ENCODE peak calls at places on chromosomes 11 and 22, in eight cellular contexts. U is fibroblast of lung; P is AG04450; G is effector memory CD4-positive, alpha-beta T cell; X is kidney; D is CD8-positive, alpha-beta T cell; V is H1; I is H9. N is an unnamed sample.

GRCh38 chr22:34045311-34045710 is 125.0 kb upstream of the LARGE1 start:
- DNase-seq in U (no peak), P (no peak), G (no peak), X (no peak), D (no peak), V (no peak), I (no peak), N (no peak)

GRCh38 chr11:110092577-110093406 is at the start of gene ZC3H12C:
- DNase-seq in U (peak; percentile 93), P (peak; percentile 72), G (no peak), X (peak; percentile 93), D (no peak), V (peak; percentile 72), I (peak; percentile 79), N (peak; percentile 77)

GRCh38 chr11:122207921-122208764 is 92.1 kb upstream of the BLID start:
- DNase-seq in U (peak; percentile 85), P (peak; percentile 56), G (no peak), X (no peak), D (no peak), V (no peak), I (no peak), N (no peak)

GRCh38 chr22:31944700-31945477 is 554 bp downstream of the YWHAH start:
- DNase-seq in U (peak; percentile 12), P (no peak), G (peak; percentile 7), X (peak; percentile 89), D (no peak), V (no peak), I (no peak), N (no peak)

GRCh38 chr11:106397787-106398355 is 320.4 kb downstream of the AASDHPPT start:
- DNase-seq in U (peak; percentile 17), P (no peak), G (no peak), X (no peak), D (no peak), V (no peak), I (no peak), N (no peak)

GRCh38 chr22:49377306-49377705 is 450.4 kb downstream of the BRD1 start:
- DNase-seq in U (no peak), P (no peak), G (no peak), X (peak; percentile 22), D (no peak), V (no peak), I (no peak), N (no peak)

GRCh38 chr11:72038491-72038890 is 39.8 kb downstream of the IL18BP start:
- DNase-seq in U (peak; percentile 89), P (peak; percentile 48), G (no peak), X (peak; percentile 75), D (no peak), V (no peak), I (no peak), N (peak; percentile 65)

GRCh38 chr11:10459029-10459970 is 4.2 kb downstream of the AMPD3 start:
- DNase-seq in U (no peak), P (no peak), G (peak; percentile 61), X (no peak), D (peak; percentile 89), V (no peak), I (peak; percentile 28), N (no peak)

GRCh38 chr22:22111267-22111751 is 128.7 kb upstream of the TOP3B start:
- DNase-seq in U (peak; percentile 42), P (peak; percentile 77), G (no peak), X (no peak), D (no peak), V (no peak), I (no peak), N (no peak)

GRCh38 chr22:36819112-36819511 is 2.3 kb upstream of the PVALB start:
- DNase-seq in U (no peak), P (no peak), G (no peak), X (no peak), D (no peak), V (no peak), I (no peak), N (no peak)

GRCh38 chr11:57081356-57081755 is 92.6 kb downstream of the OR5AK2 start:
- DNase-seq in U (no peak), P (no peak), G (no peak), X (no peak), D (no peak), V (no peak), I (no peak), N (no peak)

GRCh38 chr11:10588904-10589303 is 20.4 kb upstream of the LYVE1 start:
- DNase-seq in U (no peak), P (no peak), G (no peak), X (no peak), D (no peak), V (no peak), I (no peak), N (no peak)

GRCh38 chr11:12005476-12005875 is 3.0 kb downstream of the DKK3 start:
- DNase-seq in U (peak; percentile 87), P (peak; percentile 62), G (no peak), X (no peak), D (no peak), V (no peak), I (no peak), N (no peak)

GRCh38 chr11:65078151-65078550 is 5.7 kb downstream of the CDCA5 start:
- DNase-seq in U (peak; percentile 15), P (no peak), G (peak; percentile 28), X (no peak), D (peak; percentile 67), V (no peak), I (peak; percentile 64), N (no peak)

GRCh38 chr11:34431979-34432378 is 6.8 kb upstream of the CAT start:
- DNase-seq in U (no peak), P (no peak), G (no peak), X (no peak), D (no peak), V (no peak), I (no peak), N (no peak)

GRCh38 chr22:43821606-43822425 is 9.7 kb upstream of the EFCAB6 start:
- DNase-seq in U (no peak), P (no peak), G (no peak), X (peak; percentile 53), D (no peak), V (no peak), I (peak; percentile 22), N (no peak)

GRCh38 chr22:46578251-46578823 is 40.9 kb upstream of the CELSR1 start:
- DNase-seq in U (no peak), P (no peak), G (no peak), X (peak; percentile 59), D (no peak), V (no peak), I (peak; percentile 26), N (no peak)

GRCh38 chr11:106420048-106420665 is 342.7 kb downstream of the AASDHPPT start:
- DNase-seq in U (no peak), P (no peak), G (no peak), X (no peak), D (no peak), V (no peak), I (no peak), N (no peak)

GRCh38 chr11:64637346-64638016 is 46.5 kb downstream of the SLC22A12 start:
- DNase-seq in U (no peak), P (no peak), G (no peak), X (no peak), D (no peak), V (no peak), I (no peak), N (peak; percentile 10)

GRCh38 chr11:46112961-46113617 is 8.2 kb downstream of the PHF21A start:
- DNase-seq in U (peak; percentile 72), P (no peak), G (no peak), X (no peak), D (peak; percentile 26), V (no peak), I (no peak), N (no peak)

GRCh38 chr11:111707691-111708067 is 58.5 kb downstream of the PPP2R1B start:
- DNase-seq in U (no peak), P (no peak), G (no peak), X (no peak), D (no peak), V (no peak), I (no peak), N (no peak)
- H3K27ac ChIP-seq in U (no peak overlapping the region), P (no peak overlapping the region), G (no peak overlapping the region), X (peak overlapping the region; percentile 56), D (no peak overlapping the region), V (no peak overlapping the region), I (no peak overlapping the region), N (peak overlapping the region; percentile 60)

DNA sequence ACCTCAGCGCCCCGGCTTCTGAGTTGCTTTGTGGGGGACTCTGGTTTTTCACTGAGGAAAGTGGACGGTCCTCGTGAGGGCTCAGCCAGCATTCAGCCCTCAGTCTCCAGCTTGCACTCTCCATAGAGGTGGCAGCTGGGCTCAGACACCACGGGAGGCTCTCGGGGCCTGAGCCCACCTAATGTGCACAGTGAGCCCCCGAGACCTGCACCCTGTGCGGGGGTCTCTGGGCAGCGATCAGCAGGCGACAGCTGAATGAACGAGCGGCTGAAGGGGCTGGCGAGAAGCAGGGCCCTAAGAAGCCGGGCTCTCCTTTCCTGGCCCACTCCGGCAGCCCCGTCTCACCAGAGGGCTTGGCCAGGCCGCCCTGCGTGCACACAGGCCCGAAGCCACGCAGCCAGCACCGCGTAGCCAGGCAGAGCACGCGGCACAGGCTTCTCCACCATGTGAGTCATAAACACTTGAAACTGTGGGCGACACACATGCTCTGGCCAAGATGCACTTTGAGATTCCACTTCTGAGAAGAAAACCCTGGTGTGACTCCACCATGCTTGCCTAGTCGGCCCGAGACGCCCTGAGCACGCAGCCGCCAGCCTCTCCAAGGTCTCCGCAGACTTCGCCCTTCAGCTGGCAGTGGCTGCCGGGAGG is 28.0 kb downstream of the TOLLIP start:
- DNase-seq in U (no peak), P (no peak), G (no peak), X (peak; percentile 51), D (no peak), V (no peak), I (no peak), N (no peak)
- H3K27ac ChIP-seq in U (no peak overlapping the region), P (no peak overlapping the region), G (no peak overlapping the region), X (no peak overlapping the region), D (no peak overlapping the region), V (no peak overlapping the region), I (no peak overlapping the region), N (peak overlapping the region; percentile 40)

GRCh38 chr22:42714768-42715430 is 5.8 kb downstream of the A4GALT start:
- DNase-seq in U (no peak), P (no peak), G (no peak), X (no peak), D (no peak), V (no peak), I (no peak), N (no peak)

GRCh38 chr22:42714308-42714707 is 6.4 kb downstream of the A4GALT start:
- DNase-seq in U (no peak), P (no peak), G (no peak), X (no peak), D (no peak), V (no peak), I (no peak), N (no peak)

GRCh38 chr22:42711281-42711731 is 9.4 kb downstream of the A4GALT start:
- DNase-seq in U (no peak), P (no peak), G (no peak), X (no peak), D (no peak), V (no peak), I (no peak), N (no peak)

GRCh38 chr22:42708393-42708792 is 12.3 kb downstream of the A4GALT start:
- DNase-seq in U (no peak), P (no peak), G (no peak), X (no peak), D (no peak), V (no peak), I (no peak), N (no peak)

GRCh38 chr22:42711895-42712837 is 8.5 kb downstream of the A4GALT start:
- DNase-seq in U (no peak), P (no peak), G (no peak), X (no peak), D (no peak), V (no peak), I (no peak), N (no peak)
- H3K27ac ChIP-seq in U (no peak overlapping the region), P (no peak overlapping the region), G (no peak overlapping the region), X (peak overlapping the region; percentile 83), D (no peak overlapping the region), V (no peak overlapping the region), I (no peak overlapping the region), N (no peak overlapping the region)

GRCh38 chr11:69297225-69297925 is 3.4 kb downstream of the MYEOV start:
- DNase-seq in U (peak; percentile 98), P (peak; percentile 96), G (peak; percentile 78), X (peak; percentile 98), D (peak; percentile 87), V (peak; percentile 31), I (no peak), N (no peak)
- H3K27ac ChIP-seq in U (peak overlapping the region; percentile 94), P (peak overlapping the region; percentile 96), G (peak overlapping the region; percentile 16), X (peak overlapping the region; percentile 93), D (no peak overlapping the region), V (no peak overlapping the region), I (no peak overlapping the region), N (no peak overlapping the region)